ENCODE peak calls at places on chromosomes 3 and 15, in six cellular contexts. T is posterior cingulate gyrus; A is AG09309; D is left ventricle myocardium inferior; F is stimulated activated CD4-positive, alpha-beta T cell treated with anti-CD3 and anti-CD28 coated beads, Interleukin-1b, Interleukin-23, amount 100 ng/mL, for 1 hour; O is stimulated activated CD8-positive, alpha-beta memory T cell treated with anti-CD3 and anti-CD28 coated beads, Interleukin-7, amount 100 ng/mL, for 24 hours. V is an unnamed sample.
A peak's percentile ranks its signal among the peaks of the same experiment; 100 is the strongest.

GRCh38 chr3:177597325-177598109 is 400.2 kb upstream of the TBL1XR1 start:
- DNase-seq in D (no peak), T (peak; percentile 13), A (peak; percentile 79), F (no peak), O (no peak), V (peak; percentile 35)

GRCh38 chr3:194256040-194256945 is 94.8 kb downstream of the CPN2 start:
- DNase-seq in F (no peak), A (no peak), T (no peak), D (no peak), O (no peak), V (no peak)

GRCh38 chr3:72661115-72661457 is 187.2 kb downstream of the SHQ1 start:
- DNase-seq in F (no peak), O (no peak), D (peak; percentile 69), A (peak; percentile 75), T (peak; percentile 64), V (peak; percentile 74)

GRCh38 chr15:23566070-23567050 is 886 bp downstream of the MKRN3 start:
- DNase-seq in F (no peak), A (no peak), O (peak; percentile 5), D (no peak), T (no peak), V (no peak)

GRCh38 chr3:109685084-109686079 is 348.0 kb upstream of the DPPA4 start:
- DNase-seq in A (peak; percentile 90), D (peak; percentile 60), F (no peak), O (no peak), T (peak; percentile 61), V (peak; percentile 70)

GRCh38 chr3:188993140-188993539 is 178.6 kb upstream of the TPRG1 start:
- DNase-seq in F (no peak), D (no peak), O (no peak), A (no peak), T (no peak), V (no peak)

GRCh38 chr15:49915822-49916221 is 203.2 kb downstream of the ATP8B4 start:
- DNase-seq in D (no peak), O (no peak), A (no peak), F (no peak), T (no peak), V (no peak)

GRCh38 chr3:133942761-133943535 is 47.3 kb upstream of the RAB6B start:
- DNase-seq in F (no peak), A (no peak), O (no peak), T (no peak), D (no peak), V (no peak)

GRCh38 chr15:62165029-62165792 is at the start of gene C2CD4B:
- DNase-seq in F (no peak), D (peak; percentile 68), O (no peak), A (no peak), T (no peak), V (peak; percentile 67)

GRCh38 chr3:123584284-123584987 is 417 bp downstream of the HACD2 start:
- DNase-seq in O (no peak), F (no peak), T (peak; percentile 52), A (no peak), D (peak; percentile 67), V (no peak)

GRCh38 chr3:129045675-129046036 is 14.9 kb upstream of the GP9 start:
- DNase-seq in D (peak; percentile 42), F (no peak), T (no peak), O (no peak), A (no peak), V (no peak)

GRCh38 chr3:177618873-177619771 is 421.8 kb upstream of the TBL1XR1 start:
- DNase-seq in D (no peak), F (no peak), O (no peak), A (no peak), T (no peak), V (no peak)

GRCh38 chr3:123305192-123305591 is 103.4 kb downstream of the SEC22A start:
- DNase-seq in F (no peak), T (no peak), A (no peak), O (no peak), D (no peak), V (no peak)

GRCh38 chr3:143070977-143071551 is 48.5 kb upstream of the CHST2 start:
- DNase-seq in T (no peak), A (peak; percentile 90), F (no peak), D (no peak), O (no peak), V (no peak)

GRCh38 chr15:68608206-68608843 is 29.5 kb downstream of the CORO2B start:
- DNase-seq in A (no peak), D (peak; percentile 94), O (no peak), T (no peak), F (no peak), V (no peak)

V was measured in lung.